ENCODE peak calls at places on chromosomes 4 and X, in ten cellular contexts. One of them, this sample, is unnamed. For H3K9me3, the result is how much of the 10 kb centered on the place peaks cover.

GRCh38 chr4:183449193-183449888 is 4.9 kb downstream of the CDKN2AIP start:
- DNase-seq in H9: no peak
- DNase-seq in lower lobe of right lung: no peak
- DNase-seq in CD8-positive, alpha-beta memory T cell: no peak
- DNase-seq in hepatocyte: no peak
- DNase-seq in esophagus squamous epithelium: no peak
- DNase-seq in endothelial cell of umbilical vein: no peak
- DNase-seq in tibial artery: no peak
- DNase-seq in colonic mucosa: no peak
- DNase-seq in CD4-positive, CD25-positive, alpha-beta regulatory T cell: no peak
- DNase-seq in this sample: no peak

GRCh38 chrX:47690175-47690574 is 31.2 kb upstream of the UXT start:
- DNase-seq in H9: no peak
- DNase-seq in tibial artery: no peak
- DNase-seq in CD4-positive, CD25-positive, alpha-beta regulatory T cell: no peak
- DNase-seq in CD8-positive, alpha-beta memory T cell: no peak
- DNase-seq in hepatocyte: no peak
- DNase-seq in lower lobe of right lung: no peak
- DNase-seq in endothelial cell of umbilical vein: no peak
- DNase-seq in colonic mucosa: no peak
- DNase-seq in esophagus squamous epithelium: no peak
- DNase-seq in this sample: no peak

GRCh38 chrX:68832101-68832416 is 3.2 kb downstream of the EFNB1 start:
- DNase-seq in endothelial cell of umbilical vein: peak
- DNase-seq in esophagus squamous epithelium: no peak
- DNase-seq in lower lobe of right lung: peak
- DNase-seq in hepatocyte: peak
- DNase-seq in CD8-positive, alpha-beta memory T cell: no peak
- DNase-seq in colonic mucosa: peak
- DNase-seq in H9: peak
- DNase-seq in CD4-positive, CD25-positive, alpha-beta regulatory T cell: no peak
- DNase-seq in tibial artery: peak
- DNase-seq in this sample: peak

GRCh38 chrX:65407157-65407626 is 127.4 kb downstream of the LAS1L start:
- DNase-seq in esophagus squamous epithelium: no peak
- DNase-seq in lower lobe of right lung: no peak
- DNase-seq in colonic mucosa: no peak
- DNase-seq in hepatocyte: peak
- DNase-seq in tibial artery: no peak
- DNase-seq in endothelial cell of umbilical vein: no peak
- DNase-seq in CD8-positive, alpha-beta memory T cell: no peak
- DNase-seq in CD4-positive, CD25-positive, alpha-beta regulatory T cell: no peak
- DNase-seq in H9: no peak
- DNase-seq in this sample: no peak

GRCh38 chrX:2401590-2402360 is 99.0 kb downstream of the DHRSX start:
- DNase-seq in lower lobe of right lung: no peak
- DNase-seq in CD8-positive, alpha-beta memory T cell: no peak
- DNase-seq in endothelial cell of umbilical vein: no peak
- DNase-seq in H9: no peak
- DNase-seq in esophagus squamous epithelium: no peak
- DNase-seq in tibial artery: peak
- DNase-seq in hepatocyte: peak
- DNase-seq in colonic mucosa: no peak
- DNase-seq in CD4-positive, CD25-positive, alpha-beta regulatory T cell: no peak
- DNase-seq in this sample: no peak

GRCh38 chr4:79241846-79242245 is 84.0 kb downstream of the NAA11 start:
- DNase-seq in esophagus squamous epithelium: no peak
- DNase-seq in endothelial cell of umbilical vein: peak
- DNase-seq in lower lobe of right lung: no peak
- DNase-seq in tibial artery: no peak
- DNase-seq in H9: no peak
- DNase-seq in hepatocyte: no peak
- DNase-seq in colonic mucosa: no peak
- DNase-seq in CD8-positive, alpha-beta memory T cell: no peak
- DNase-seq in CD4-positive, CD25-positive, alpha-beta regulatory T cell: no peak
- DNase-seq in this sample: no peak

GRCh38 chr4:153497988-153498967 is 32.1 kb downstream of the TMEM131L start:
- DNase-seq in hepatocyte: peak
- DNase-seq in lower lobe of right lung: no peak
- DNase-seq in tibial artery: no peak
- DNase-seq in endothelial cell of umbilical vein: no peak
- DNase-seq in H9: no peak
- DNase-seq in CD8-positive, alpha-beta memory T cell: no peak
- DNase-seq in CD4-positive, CD25-positive, alpha-beta regulatory T cell: no peak
- DNase-seq in esophagus squamous epithelium: no peak
- DNase-seq in colonic mucosa: no peak
- DNase-seq in this sample: no peak

GRCh38 chr4:14196141-14196540 is 568.6 kb upstream of the BOD1L1 start:
- DNase-seq in H9: peak
- DNase-seq in hepatocyte: peak
- DNase-seq in CD4-positive, CD25-positive, alpha-beta regulatory T cell: no peak
- DNase-seq in lower lobe of right lung: peak
- DNase-seq in endothelial cell of umbilical vein: peak
- DNase-seq in CD8-positive, alpha-beta memory T cell: no peak
- DNase-seq in tibial artery: peak
- DNase-seq in colonic mucosa: peak
- DNase-seq in esophagus squamous epithelium: no peak
- DNase-seq in this sample: peak

GRCh38 chr4:155952546-155952945 is 1.1 kb downstream of the CTSO start:
- DNase-seq in endothelial cell of umbilical vein: peak
- DNase-seq in hepatocyte: no peak
- DNase-seq in tibial artery: no peak
- DNase-seq in CD8-positive, alpha-beta memory T cell: no peak
- DNase-seq in CD4-positive, CD25-positive, alpha-beta regulatory T cell: no peak
- DNase-seq in H9: no peak
- DNase-seq in colonic mucosa: no peak
- DNase-seq in esophagus squamous epithelium: no peak
- DNase-seq in lower lobe of right lung: no peak
- DNase-seq in this sample: no peak

GRCh38 chr4:185238261-185238681 is 28.9 kb downstream of the SNX25 start:
- DNase-seq in tibial artery: no peak
- DNase-seq in lower lobe of right lung: no peak
- DNase-seq in endothelial cell of umbilical vein: no peak
- DNase-seq in esophagus squamous epithelium: no peak
- DNase-seq in colonic mucosa: no peak
- DNase-seq in CD8-positive, alpha-beta memory T cell: no peak
- DNase-seq in CD4-positive, CD25-positive, alpha-beta regulatory T cell: no peak
- DNase-seq in H9: no peak
- DNase-seq in hepatocyte: no peak
- DNase-seq in this sample: no peak

GRCh38 chr4:122826596-122827257 is at the start of gene FGF2:
- DNase-seq in H9: peak
- DNase-seq in tibial artery: peak
- DNase-seq in CD8-positive, alpha-beta memory T cell: peak
- DNase-seq in endothelial cell of umbilical vein: peak
- DNase-seq in hepatocyte: peak
- DNase-seq in esophagus squamous epithelium: no peak
- DNase-seq in CD4-positive, CD25-positive, alpha-beta regulatory T cell: no peak
- DNase-seq in lower lobe of right lung: peak
- DNase-seq in colonic mucosa: peak
- DNase-seq in this sample: peak

GRCh38 chr4:20037745-20038144 is 214.0 kb upstream of the SLIT2 start:
- DNase-seq in CD4-positive, CD25-positive, alpha-beta regulatory T cell: no peak
- DNase-seq in lower lobe of right lung: no peak
- DNase-seq in colonic mucosa: no peak
- DNase-seq in CD8-positive, alpha-beta memory T cell: no peak
- DNase-seq in esophagus squamous epithelium: no peak
- DNase-seq in endothelial cell of umbilical vein: no peak
- DNase-seq in hepatocyte: no peak
- DNase-seq in H9: no peak
- DNase-seq in tibial artery: no peak
- DNase-seq in this sample: no peak

GRCh38 chr4:80423553-80424224 is 88.2 kb downstream of the CFAP299 start:
- DNase-seq in tibial artery: peak
- DNase-seq in CD4-positive, CD25-positive, alpha-beta regulatory T cell: no peak
- DNase-seq in lower lobe of right lung: no peak
- DNase-seq in hepatocyte: no peak
- DNase-seq in endothelial cell of umbilical vein: no peak
- DNase-seq in colonic mucosa: no peak
- DNase-seq in H9: no peak
- DNase-seq in esophagus squamous epithelium: no peak
- DNase-seq in CD8-positive, alpha-beta memory T cell: no peak
- DNase-seq in this sample: no peak

GRCh38 chr4:133483600-133484246 is 334.6 kb downstream of the PCDH10 start:
- DNase-seq in colonic mucosa: no peak
- DNase-seq in tibial artery: no peak
- DNase-seq in H9: no peak
- DNase-seq in CD4-positive, CD25-positive, alpha-beta regulatory T cell: no peak
- DNase-seq in lower lobe of right lung: no peak
- DNase-seq in hepatocyte: peak
- DNase-seq in CD8-positive, alpha-beta memory T cell: no peak
- DNase-seq in esophagus squamous epithelium: no peak
- DNase-seq in endothelial cell of umbilical vein: peak
- DNase-seq in this sample: no peak

GRCh38 chr4:111475001-111475400 is 670.3 kb upstream of the FAM241A start:
- DNase-seq in endothelial cell of umbilical vein: no peak
- DNase-seq in lower lobe of right lung: no peak
- DNase-seq in CD8-positive, alpha-beta memory T cell: no peak
- DNase-seq in colonic mucosa: peak
- DNase-seq in H9: peak
- DNase-seq in tibial artery: no peak
- DNase-seq in esophagus squamous epithelium: no peak
- DNase-seq in CD4-positive, CD25-positive, alpha-beta regulatory T cell: no peak
- DNase-seq in hepatocyte: peak
- DNase-seq in this sample: no peak

GRCh38 chr4:12615822-12616221 is 868.3 kb downstream of the RAB28 start:
- DNase-seq in lower lobe of right lung: no peak
- DNase-seq in endothelial cell of umbilical vein: no peak
- DNase-seq in tibial artery: no peak
- DNase-seq in colonic mucosa: no peak
- DNase-seq in CD4-positive, CD25-positive, alpha-beta regulatory T cell: no peak
- DNase-seq in esophagus squamous epithelium: no peak
- DNase-seq in CD8-positive, alpha-beta memory T cell: no peak
- DNase-seq in H9: no peak
- DNase-seq in hepatocyte: no peak
- DNase-seq in this sample: no peak

GRCh38 chr4:2015008-2015407 is 6.2 kb upstream of the NELFA start:
- DNase-seq in esophagus squamous epithelium: no peak
- DNase-seq in hepatocyte: no peak
- DNase-seq in tibial artery: no peak
- DNase-seq in CD8-positive, alpha-beta memory T cell: no peak
- DNase-seq in colonic mucosa: no peak
- DNase-seq in H9: no peak
- DNase-seq in lower lobe of right lung: no peak
- DNase-seq in CD4-positive, CD25-positive, alpha-beta regulatory T cell: no peak
- DNase-seq in endothelial cell of umbilical vein: no peak
- DNase-seq in this sample: no peak
- H3K9me3 ChIP-seq in esophagus squamous epithelium: under half
- H3K9me3 ChIP-seq in hepatocyte: under half
- H3K9me3 ChIP-seq in tibial artery: under half
- H3K9me3 ChIP-seq in CD8-positive, alpha-beta memory T cell: under half
- H3K9me3 ChIP-seq in colonic mucosa: under half
- H3K9me3 ChIP-seq in H9: under half
- H3K9me3 ChIP-seq in lower lobe of right lung: under half
- H3K9me3 ChIP-seq in CD4-positive, CD25-positive, alpha-beta regulatory T cell: under half
- H3K9me3 ChIP-seq in endothelial cell of umbilical vein: under half
- H3K9me3 ChIP-seq in this sample: under half

GRCh38 chrX:49762175-49762704 is 66.5 kb upstream of the PAGE1 start:
- DNase-seq in endothelial cell of umbilical vein: no peak
- DNase-seq in colonic mucosa: no peak
- DNase-seq in hepatocyte: no peak
- DNase-seq in H9: no peak
- DNase-seq in lower lobe of right lung: no peak
- DNase-seq in CD4-positive, CD25-positive, alpha-beta regulatory T cell: no peak
- DNase-seq in esophagus squamous epithelium: no peak
- DNase-seq in CD8-positive, alpha-beta memory T cell: no peak
- DNase-seq in tibial artery: no peak
- DNase-seq in this sample: no peak

GRCh38 chrX:49761481-49761880 is 65.7 kb upstream of the PAGE1 start:
- DNase-seq in tibial artery: no peak
- DNase-seq in H9: no peak
- DNase-seq in endothelial cell of umbilical vein: peak
- DNase-seq in CD8-positive, alpha-beta memory T cell: no peak
- DNase-seq in esophagus squamous epithelium: no peak
- DNase-seq in CD4-positive, CD25-positive, alpha-beta regulatory T cell: no peak
- DNase-seq in hepatocyte: peak
- DNase-seq in colonic mucosa: no peak
- DNase-seq in lower lobe of right lung: no peak
- DNase-seq in this sample: no peak

DNA sequence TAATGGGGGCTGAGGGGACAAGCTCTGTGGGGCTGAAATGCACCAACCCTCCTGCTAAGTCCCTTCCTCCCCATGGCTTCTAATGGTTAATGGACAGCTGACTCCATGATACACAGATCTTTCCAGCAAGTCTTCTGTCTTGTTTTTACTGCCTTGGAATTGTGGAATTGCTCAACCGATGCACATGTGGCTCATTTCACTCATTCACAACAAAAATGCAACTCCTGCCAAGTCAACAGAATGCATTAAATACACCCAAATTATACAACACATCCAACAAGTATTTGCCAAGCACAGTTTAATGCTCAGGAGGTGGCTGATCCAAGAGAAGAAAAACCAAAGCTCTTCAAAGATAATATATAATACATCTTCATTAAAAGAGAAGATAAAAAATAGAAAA is 61.9 kb upstream of the PAGE4 start:
- DNase-seq in colonic mucosa: no peak
- DNase-seq in hepatocyte: no peak
- DNase-seq in H9: no peak
- DNase-seq in CD4-positive, CD25-positive, alpha-beta regulatory T cell: no peak
- DNase-seq in endothelial cell of umbilical vein: no peak
- DNase-seq in esophagus squamous epithelium: no peak
- DNase-seq in tibial artery: no peak
- DNase-seq in CD8-positive, alpha-beta memory T cell: no peak
- DNase-seq in lower lobe of right lung: no peak
- DNase-seq in this sample: no peak
- H3K9me3 ChIP-seq in colonic mucosa: under half
- H3K9me3 ChIP-seq in hepatocyte: under half
- H3K9me3 ChIP-seq in H9: under half
- H3K9me3 ChIP-seq in CD4-positive, CD25-positive, alpha-beta regulatory T cell: under half
- H3K9me3 ChIP-seq in endothelial cell of umbilical vein: under half
- H3K9me3 ChIP-seq in esophagus squamous epithelium: under half
- H3K9me3 ChIP-seq in tibial artery: under half
- H3K9me3 ChIP-seq in CD8-positive, alpha-beta memory T cell: under half
- H3K9me3 ChIP-seq in lower lobe of right lung: under half
- H3K9me3 ChIP-seq in this sample: under half

DNA sequence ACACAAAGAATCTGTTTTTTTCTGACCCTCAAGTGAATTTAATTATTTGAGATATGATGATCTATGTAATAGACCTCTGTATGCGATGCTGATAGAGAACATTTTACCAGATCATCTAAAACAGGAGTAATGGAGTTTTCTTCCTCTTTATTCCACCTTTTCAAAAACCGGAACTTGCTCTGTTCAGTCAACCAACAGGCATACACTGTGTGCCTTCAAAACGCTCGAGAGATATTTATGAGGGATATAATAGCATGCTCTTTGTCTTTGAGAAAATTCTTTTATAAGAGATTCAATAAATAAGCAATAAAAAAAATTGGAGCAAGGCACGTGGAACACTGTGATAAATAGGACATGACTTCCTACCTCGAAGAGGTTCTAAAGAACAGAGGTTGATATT is 2.0 kb downstream of the NYX start:
- DNase-seq in esophagus squamous epithelium: no peak
- DNase-seq in endothelial cell of umbilical vein: no peak
- DNase-seq in CD8-positive, alpha-beta memory T cell: no peak
- DNase-seq in tibial artery: no peak
- DNase-seq in colonic mucosa: no peak
- DNase-seq in H9: no peak
- DNase-seq in CD4-positive, CD25-positive, alpha-beta regulatory T cell: no peak
- DNase-seq in lower lobe of right lung: no peak
- DNase-seq in hepatocyte: no peak
- DNase-seq in this sample: no peak
- H3K9me3 ChIP-seq in esophagus squamous epithelium: under half
- H3K9me3 ChIP-seq in endothelial cell of umbilical vein: under half
- H3K9me3 ChIP-seq in CD8-positive, alpha-beta memory T cell: under half
- H3K9me3 ChIP-seq in tibial artery: under half
- H3K9me3 ChIP-seq in colonic mucosa: under half
- H3K9me3 ChIP-seq in H9: under half
- H3K9me3 ChIP-seq in CD4-positive, CD25-positive, alpha-beta regulatory T cell: under half
- H3K9me3 ChIP-seq in lower lobe of right lung: under half
- H3K9me3 ChIP-seq in hepatocyte: under half
- H3K9me3 ChIP-seq in this sample: under half

GRCh38 chr4:160257324-160257723 is 1154.4 kb downstream of the RAPGEF2 start:
- DNase-seq in CD8-positive, alpha-beta memory T cell: no peak
- DNase-seq in hepatocyte: no peak
- DNase-seq in CD4-positive, CD25-positive, alpha-beta regulatory T cell: no peak
- DNase-seq in esophagus squamous epithelium: no peak
- DNase-seq in colonic mucosa: no peak
- DNase-seq in H9: no peak
- DNase-seq in tibial artery: no peak
- DNase-seq in lower lobe of right lung: no peak
- DNase-seq in endothelial cell of umbilical vein: no peak
- DNase-seq in this sample: no peak
- H3K9me3 ChIP-seq in CD8-positive, alpha-beta memory T cell: under half
- H3K9me3 ChIP-seq in hepatocyte: under half
- H3K9me3 ChIP-seq in CD4-positive, CD25-positive, alpha-beta regulatory T cell: under half
- H3K9me3 ChIP-seq in esophagus squamous epithelium: under half
- H3K9me3 ChIP-seq in colonic mucosa: under half
- H3K9me3 ChIP-seq in H9: under half
- H3K9me3 ChIP-seq in tibial artery: under half
- H3K9me3 ChIP-seq in lower lobe of right lung: under half
- H3K9me3 ChIP-seq in endothelial cell of umbilical vein: under half
- H3K9me3 ChIP-seq in this sample: under half

This sample was measured in aorta.